ENCODE peak calls at places on chromosomes 6 and 20, in ten cellular contexts. One of them, this sample, is unnamed. For H3K9me3, the result is how much of the 10 kb centered on the place peaks cover.

GRCh38 chr6:48136856-48137255 is 25.9 kb upstream of the PTCHD4 start:
- DNase-seq in IMR-90: no peak
- DNase-seq in CD8-positive, alpha-beta memory T cell: no peak
- DNase-seq in upper lobe of right lung: no peak
- DNase-seq in Karpas-422: no peak
- DNase-seq in GM12878: no peak
- DNase-seq in ovary: no peak
- DNase-seq in stomach: no peak
- DNase-seq in small intestine: no peak
- DNase-seq in AG04450: no peak
- DNase-seq in this sample: no peak

GRCh38 chr6:21836772-21837460 is 243.4 kb downstream of the SOX4 start:
- DNase-seq in IMR-90: no peak
- DNase-seq in upper lobe of right lung: no peak
- DNase-seq in stomach: no peak
- DNase-seq in Karpas-422: no peak
- DNase-seq in small intestine: no peak
- DNase-seq in ovary: no peak
- DNase-seq in AG04450: no peak
- DNase-seq in GM12878: no peak
- DNase-seq in CD8-positive, alpha-beta memory T cell: no peak
- DNase-seq in this sample: no peak

GRCh38 chr20:36836591-36837329 is 39.2 kb upstream of the TLDC2 start:
- DNase-seq in AG04450: no peak
- DNase-seq in small intestine: peak
- DNase-seq in IMR-90: peak
- DNase-seq in upper lobe of right lung: peak
- DNase-seq in GM12878: no peak
- DNase-seq in Karpas-422: peak
- DNase-seq in ovary: peak
- DNase-seq in CD8-positive, alpha-beta memory T cell: peak
- DNase-seq in stomach: peak
- DNase-seq in this sample: no peak

GRCh38 chr20:48827880-48828733 is at the start of gene PREX1:
- DNase-seq in upper lobe of right lung: peak
- DNase-seq in small intestine: peak
- DNase-seq in GM12878: no peak
- DNase-seq in AG04450: no peak
- DNase-seq in Karpas-422: no peak
- DNase-seq in CD8-positive, alpha-beta memory T cell: peak
- DNase-seq in stomach: peak
- DNase-seq in ovary: peak
- DNase-seq in IMR-90: peak
- DNase-seq in this sample: peak

GRCh38 chr6:132202569-132202968 is 198.7 kb downstream of the MOXD1 start:
- DNase-seq in small intestine: peak
- DNase-seq in ovary: no peak
- DNase-seq in CD8-positive, alpha-beta memory T cell: no peak
- DNase-seq in stomach: no peak
- DNase-seq in IMR-90: peak
- DNase-seq in GM12878: no peak
- DNase-seq in Karpas-422: no peak
- DNase-seq in upper lobe of right lung: no peak
- DNase-seq in AG04450: peak
- DNase-seq in this sample: no peak

GRCh38 chr6:165663736-165664552 is 903 bp upstream of the PDE10A start:
- DNase-seq in CD8-positive, alpha-beta memory T cell: no peak
- DNase-seq in small intestine: no peak
- DNase-seq in GM12878: no peak
- DNase-seq in AG04450: no peak
- DNase-seq in stomach: no peak
- DNase-seq in IMR-90: no peak
- DNase-seq in upper lobe of right lung: no peak
- DNase-seq in ovary: peak
- DNase-seq in Karpas-422: no peak
- DNase-seq in this sample: no peak

GRCh38 chr6:1542764-1543163 is 67.0 kb upstream of the FOXC1 start:
- DNase-seq in CD8-positive, alpha-beta memory T cell: no peak
- DNase-seq in GM12878: no peak
- DNase-seq in upper lobe of right lung: no peak
- DNase-seq in small intestine: no peak
- DNase-seq in stomach: no peak
- DNase-seq in IMR-90: no peak
- DNase-seq in Karpas-422: no peak
- DNase-seq in AG04450: no peak
- DNase-seq in ovary: no peak
- DNase-seq in this sample: no peak

GRCh38 chr20:57711311-57711712 is 1.5 kb upstream of the PMEPA1 start:
- DNase-seq in AG04450: no peak
- DNase-seq in IMR-90: no peak
- DNase-seq in ovary: no peak
- DNase-seq in small intestine: no peak
- DNase-seq in GM12878: no peak
- DNase-seq in upper lobe of right lung: no peak
- DNase-seq in Karpas-422: no peak
- DNase-seq in CD8-positive, alpha-beta memory T cell: no peak
- DNase-seq in stomach: no peak
- DNase-seq in this sample: no peak

GRCh38 chr6:166032366-166033171 is 135.1 kb downstream of the TBXT start:
- DNase-seq in CD8-positive, alpha-beta memory T cell: no peak
- DNase-seq in stomach: no peak
- DNase-seq in upper lobe of right lung: no peak
- DNase-seq in AG04450: peak
- DNase-seq in Karpas-422: no peak
- DNase-seq in GM12878: no peak
- DNase-seq in ovary: no peak
- DNase-seq in IMR-90: peak
- DNase-seq in small intestine: no peak
- DNase-seq in this sample: no peak

GRCh38 chr20:47397652-47398301 is 41.3 kb upstream of the ZMYND8 start:
- DNase-seq in AG04450: no peak
- DNase-seq in ovary: no peak
- DNase-seq in Karpas-422: no peak
- DNase-seq in CD8-positive, alpha-beta memory T cell: no peak
- DNase-seq in stomach: no peak
- DNase-seq in GM12878: no peak
- DNase-seq in upper lobe of right lung: no peak
- DNase-seq in IMR-90: no peak
- DNase-seq in small intestine: no peak
- DNase-seq in this sample: no peak

GRCh38 chr6:53465732-53466131 is 79.2 kb downstream of the GCLC start:
- DNase-seq in stomach: no peak
- DNase-seq in small intestine: no peak
- DNase-seq in AG04450: no peak
- DNase-seq in Karpas-422: no peak
- DNase-seq in upper lobe of right lung: no peak
- DNase-seq in ovary: no peak
- DNase-seq in IMR-90: peak
- DNase-seq in CD8-positive, alpha-beta memory T cell: no peak
- DNase-seq in GM12878: no peak
- DNase-seq in this sample: no peak

GRCh38 chr6:3086282-3086946 is 18.1 kb downstream of the RIPK1 start:
- DNase-seq in IMR-90: no peak
- DNase-seq in CD8-positive, alpha-beta memory T cell: no peak
- DNase-seq in upper lobe of right lung: no peak
- DNase-seq in GM12878: no peak
- DNase-seq in Karpas-422: no peak
- DNase-seq in stomach: no peak
- DNase-seq in ovary: no peak
- DNase-seq in AG04450: no peak
- DNase-seq in small intestine: no peak
- DNase-seq in this sample: no peak
- H3K9me3 ChIP-seq in IMR-90: under half
- H3K9me3 ChIP-seq in CD8-positive, alpha-beta memory T cell: under half
- H3K9me3 ChIP-seq in upper lobe of right lung: under half
- H3K9me3 ChIP-seq in GM12878: under half
- H3K9me3 ChIP-seq in Karpas-422: under half
- H3K9me3 ChIP-seq in stomach: under half
- H3K9me3 ChIP-seq in ovary: under half
- H3K9me3 ChIP-seq in AG04450: under half
- H3K9me3 ChIP-seq in small intestine: under half
- H3K9me3 ChIP-seq in this sample: under half

GRCh38 chr20:39873286-39873685 is 815.8 kb downstream of the MAFB start:
- DNase-seq in GM12878: no peak
- DNase-seq in CD8-positive, alpha-beta memory T cell: no peak
- DNase-seq in AG04450: no peak
- DNase-seq in stomach: no peak
- DNase-seq in small intestine: no peak
- DNase-seq in Karpas-422: no peak
- DNase-seq in ovary: no peak
- DNase-seq in IMR-90: no peak
- DNase-seq in upper lobe of right lung: no peak
- DNase-seq in this sample: no peak
- H3K9me3 ChIP-seq in GM12878: under half
- H3K9me3 ChIP-seq in CD8-positive, alpha-beta memory T cell: under half
- H3K9me3 ChIP-seq in AG04450: under half
- H3K9me3 ChIP-seq in stomach: under half
- H3K9me3 ChIP-seq in small intestine: under half
- H3K9me3 ChIP-seq in Karpas-422: under half
- H3K9me3 ChIP-seq in ovary: under half
- H3K9me3 ChIP-seq in IMR-90: under half
- H3K9me3 ChIP-seq in upper lobe of right lung: under half
- H3K9me3 ChIP-seq in this sample: under half

GRCh38 chr20:15289337-15289736 is 951.9 kb upstream of the FLRT3 start:
- DNase-seq in GM12878: no peak
- DNase-seq in CD8-positive, alpha-beta memory T cell: no peak
- DNase-seq in AG04450: no peak
- DNase-seq in Karpas-422: no peak
- DNase-seq in stomach: no peak
- DNase-seq in upper lobe of right lung: no peak
- DNase-seq in small intestine: no peak
- DNase-seq in IMR-90: no peak
- DNase-seq in ovary: no peak
- DNase-seq in this sample: no peak
- H3K9me3 ChIP-seq in GM12878: under half
- H3K9me3 ChIP-seq in CD8-positive, alpha-beta memory T cell: under half
- H3K9me3 ChIP-seq in AG04450: under half
- H3K9me3 ChIP-seq in Karpas-422: under half
- H3K9me3 ChIP-seq in stomach: under half
- H3K9me3 ChIP-seq in upper lobe of right lung: under half
- H3K9me3 ChIP-seq in small intestine: under half
- H3K9me3 ChIP-seq in IMR-90: under half
- H3K9me3 ChIP-seq in ovary: under half
- H3K9me3 ChIP-seq in this sample: under half

DNA sequence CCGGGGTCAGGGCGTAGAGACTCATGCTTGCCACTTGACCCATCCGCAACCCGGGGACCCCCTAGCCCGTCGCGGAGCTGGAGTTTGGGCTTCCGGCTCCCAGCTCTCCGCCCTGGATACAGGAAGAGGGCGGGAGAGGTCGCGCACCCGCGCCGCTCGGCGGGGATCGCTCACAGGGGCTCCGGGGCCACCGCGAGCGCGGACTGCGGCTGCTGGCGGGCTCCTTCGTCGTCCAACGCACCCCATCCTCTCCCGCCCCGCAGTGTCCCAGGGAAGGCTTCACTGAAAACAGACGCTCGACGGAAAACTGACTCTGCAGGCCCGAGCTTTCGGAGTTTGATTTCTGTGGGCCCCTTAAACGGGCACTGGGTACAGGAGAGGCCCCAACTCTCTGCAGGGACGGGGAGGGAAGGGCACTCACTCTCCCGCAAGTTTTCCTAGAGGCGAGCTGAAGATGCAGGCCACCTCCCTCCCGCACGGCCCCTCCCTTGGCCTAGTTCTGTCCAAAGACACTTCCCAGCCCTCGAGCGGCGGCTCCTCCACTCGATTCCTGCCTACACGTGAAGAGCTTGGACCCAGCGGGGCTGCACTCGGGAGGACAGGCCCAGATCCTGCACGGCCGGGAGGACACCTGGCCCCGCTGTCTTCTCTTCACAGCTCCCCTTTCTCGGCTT is 5.3 kb downstream of the OLIG3 start:
- DNase-seq in GM12878: no peak
- DNase-seq in ovary: no peak
- DNase-seq in upper lobe of right lung: peak
- DNase-seq in small intestine: no peak
- DNase-seq in Karpas-422: no peak
- DNase-seq in stomach: no peak
- DNase-seq in CD8-positive, alpha-beta memory T cell: no peak
- DNase-seq in IMR-90: no peak
- DNase-seq in AG04450: no peak
- DNase-seq in this sample: no peak
- H3K9me3 ChIP-seq in GM12878: under half
- H3K9me3 ChIP-seq in ovary: under half
- H3K9me3 ChIP-seq in upper lobe of right lung: under half
- H3K9me3 ChIP-seq in small intestine: under half
- H3K9me3 ChIP-seq in Karpas-422: under half
- H3K9me3 ChIP-seq in stomach: under half
- H3K9me3 ChIP-seq in CD8-positive, alpha-beta memory T cell: under half
- H3K9me3 ChIP-seq in IMR-90: under half
- H3K9me3 ChIP-seq in AG04450: under half
- H3K9me3 ChIP-seq in this sample: under half

GRCh38 chr6:155088856-155089255 is 93.7 kb downstream of the TIAM2 start:
- DNase-seq in IMR-90: no peak
- DNase-seq in Karpas-422: no peak
- DNase-seq in upper lobe of right lung: no peak
- DNase-seq in GM12878: no peak
- DNase-seq in ovary: no peak
- DNase-seq in stomach: no peak
- DNase-seq in AG04450: no peak
- DNase-seq in CD8-positive, alpha-beta memory T cell: no peak
- DNase-seq in small intestine: no peak
- DNase-seq in this sample: no peak
- H3K9me3 ChIP-seq in IMR-90: under half
- H3K9me3 ChIP-seq in Karpas-422: under half
- H3K9me3 ChIP-seq in upper lobe of right lung: under half
- H3K9me3 ChIP-seq in GM12878: under half
- H3K9me3 ChIP-seq in ovary: under half
- H3K9me3 ChIP-seq in stomach: under half
- H3K9me3 ChIP-seq in AG04450: under half
- H3K9me3 ChIP-seq in CD8-positive, alpha-beta memory T cell: under half
- H3K9me3 ChIP-seq in small intestine: under half
- H3K9me3 ChIP-seq in this sample: under half

DNA sequence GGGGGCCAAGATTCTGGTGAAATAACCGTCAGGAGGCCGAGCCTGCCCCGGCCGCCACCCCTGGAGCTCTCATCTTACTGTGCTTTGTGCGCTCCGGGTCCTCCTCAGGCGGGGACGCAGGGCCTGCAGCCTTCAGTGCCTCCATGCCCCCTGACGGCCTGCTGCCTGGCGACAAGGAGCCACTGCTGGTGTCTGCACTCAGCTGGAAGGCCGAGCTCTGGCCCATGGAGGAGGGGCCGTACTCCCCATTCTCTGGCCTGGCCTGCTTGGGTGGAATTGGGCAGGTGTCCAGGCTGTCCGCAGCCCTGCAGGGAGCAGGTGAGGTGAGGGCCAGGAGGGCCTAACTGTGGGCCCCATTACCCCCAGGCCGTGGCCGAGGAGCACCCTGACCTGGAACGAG is 5.3 kb downstream of the ZNF512B start:
- DNase-seq in GM12878: no peak
- DNase-seq in small intestine: no peak
- DNase-seq in upper lobe of right lung: no peak
- DNase-seq in Karpas-422: no peak
- DNase-seq in IMR-90: no peak
- DNase-seq in AG04450: no peak
- DNase-seq in ovary: peak
- DNase-seq in stomach: no peak
- DNase-seq in CD8-positive, alpha-beta memory T cell: no peak
- DNase-seq in this sample: no peak
- H3K9me3 ChIP-seq in GM12878: under half
- H3K9me3 ChIP-seq in small intestine: under half
- H3K9me3 ChIP-seq in upper lobe of right lung: under half
- H3K9me3 ChIP-seq in Karpas-422: under half
- H3K9me3 ChIP-seq in IMR-90: under half
- H3K9me3 ChIP-seq in AG04450: half or more
- H3K9me3 ChIP-seq in ovary: under half
- H3K9me3 ChIP-seq in stomach: under half
- H3K9me3 ChIP-seq in CD8-positive, alpha-beta memory T cell: under half
- H3K9me3 ChIP-seq in this sample: under half